ENCODE peak calls at places on chromosome 7, in five cellular contexts. I is uterus, B is endothelial cell of umbilical vein, D is right lobe of liver, W is gastrocnemius medialis. C is an unnamed sample.

GRCh38 chr7:99473315-99473596 is 566 bp downstream of the ZNF789 start:
- DNase-seq in W (no peak), I (no peak), D (no peak), B (peak), C (no peak)

GRCh38 chr7:151552352-151553028 is 32.8 kb upstream of the RHEB start:
- DNase-seq in B (no peak), D (peak), I (no peak), W (peak), C (no peak)

GRCh38 chr7:128740996-128741395 is 1.8 kb downstream of the CALU start:
- DNase-seq in B (peak), D (no peak), I (no peak), W (peak), C (no peak)

GRCh38 chr7:64947252-64948000 is 43.4 kb downstream of the ZNF117 start:
- DNase-seq in W (no peak), I (no peak), D (peak), B (no peak), C (peak)

GRCh38 chr7:135930565-135931423 is 46.4 kb downstream of the MTPN start:
- DNase-seq in B (no peak), W (no peak), I (no peak), D (no peak), C (no peak)

GRCh38 chr7:48924433-48924832 is at the start of gene CDC14C:
- DNase-seq in I (no peak), B (no peak), D (no peak), W (no peak), C (peak)

GRCh38 chr7:157073335-157073734 is 62.9 kb upstream of the MNX1 start:
- DNase-seq in B (no peak), I (no peak), D (no peak), W (no peak), C (no peak)

GRCh38 chr7:351256-351655 is 61.3 kb downstream of the FOXL3 start:
- DNase-seq in B (peak), D (no peak), W (no peak), I (no peak), C (no peak)

GRCh38 chr7:32378991-32379390 is 111.2 kb downstream of the LSM5 start:
- DNase-seq in B (no peak), W (no peak), I (no peak), D (no peak), C (no peak)

GRCh38 chr7:99794585-99795502 is 10.9 kb upstream of the CYP3A4 start:
- DNase-seq in B (no peak), I (no peak), D (no peak), W (no peak), C (no peak)

GRCh38 chr7:91784469-91784868 is 96.0 kb downstream of the MTERF1 start:
- DNase-seq in I (no peak), B (peak), D (no peak), W (no peak), C (no peak)

GRCh38 chr7:80876894-80877414 is 41.9 kb downstream of the SEMA3C start:
- DNase-seq in B (no peak), I (no peak), D (no peak), W (no peak), C (no peak)

GRCh38 chr7:108824840-108825540 is 255.3 kb downstream of the DNAJB9 start:
- DNase-seq in I (peak), D (no peak), B (peak), W (no peak), C (no peak)

GRCh38 chr7:43929529-43930457 is 3.6 kb downstream of the UBE2D4 start:
- DNase-seq in B (no peak), D (no peak), I (no peak), W (no peak), C (no peak)

GRCh38 chr7:99422091-99422624 is 13.4 kb downstream of the BUD31 start:
- DNase-seq in D (no peak), B (no peak), I (no peak), W (no peak), C (no peak)

GRCh38 chr7:130995252-130996081 is 261.5 kb upstream of the KLF14 start:
- DNase-seq in I (no peak), D (no peak), W (no peak), B (no peak), C (no peak)

GRCh38 chr7:130996841-130997231 is 262.8 kb upstream of the KLF14 start:
- DNase-seq in B (peak), W (no peak), D (no peak), I (no peak), C (peak)

GRCh38 chr7:130993671-130994365 is 259.8 kb upstream of the KLF14 start:
- DNase-seq in B (no peak), I (no peak), D (no peak), W (no peak), C (no peak)

GRCh38 chr7:130994378-130995115 is 260.5 kb upstream of the KLF14 start:
- DNase-seq in I (peak), D (peak), W (no peak), B (no peak), C (no peak)

GRCh38 chr7:130996205-130996840 is 262.3 kb upstream of the KLF14 start:
- DNase-seq in W (no peak), D (no peak), I (no peak), B (no peak), C (no peak)
- TF ChIP-seq CTCF in W (no peak), D (no peak), I (no peak), B (no peak), C (no peak)

GRCh38 chr7:65979583-65980477 is 2.2 kb downstream of the GUSB start:
- DNase-seq in D (no peak), I (no peak), B (no peak), W (no peak), C (no peak)

GRCh38 chr7:65983965-65984654 is 2.1 kb upstream of the GUSB start:
- DNase-seq in D (no peak), B (peak), I (no peak), W (no peak), C (no peak)

GRCh38 chr7:65978891-65979582 is 3.0 kb downstream of the GUSB start:
- DNase-seq in B (no peak), W (no peak), D (no peak), I (no peak), C (peak)

GRCh38 chr7:65980478-65981250 is 1.3 kb downstream of the GUSB start:
- DNase-seq in B (peak), I (no peak), D (peak), W (peak), C (no peak)

DNA sequence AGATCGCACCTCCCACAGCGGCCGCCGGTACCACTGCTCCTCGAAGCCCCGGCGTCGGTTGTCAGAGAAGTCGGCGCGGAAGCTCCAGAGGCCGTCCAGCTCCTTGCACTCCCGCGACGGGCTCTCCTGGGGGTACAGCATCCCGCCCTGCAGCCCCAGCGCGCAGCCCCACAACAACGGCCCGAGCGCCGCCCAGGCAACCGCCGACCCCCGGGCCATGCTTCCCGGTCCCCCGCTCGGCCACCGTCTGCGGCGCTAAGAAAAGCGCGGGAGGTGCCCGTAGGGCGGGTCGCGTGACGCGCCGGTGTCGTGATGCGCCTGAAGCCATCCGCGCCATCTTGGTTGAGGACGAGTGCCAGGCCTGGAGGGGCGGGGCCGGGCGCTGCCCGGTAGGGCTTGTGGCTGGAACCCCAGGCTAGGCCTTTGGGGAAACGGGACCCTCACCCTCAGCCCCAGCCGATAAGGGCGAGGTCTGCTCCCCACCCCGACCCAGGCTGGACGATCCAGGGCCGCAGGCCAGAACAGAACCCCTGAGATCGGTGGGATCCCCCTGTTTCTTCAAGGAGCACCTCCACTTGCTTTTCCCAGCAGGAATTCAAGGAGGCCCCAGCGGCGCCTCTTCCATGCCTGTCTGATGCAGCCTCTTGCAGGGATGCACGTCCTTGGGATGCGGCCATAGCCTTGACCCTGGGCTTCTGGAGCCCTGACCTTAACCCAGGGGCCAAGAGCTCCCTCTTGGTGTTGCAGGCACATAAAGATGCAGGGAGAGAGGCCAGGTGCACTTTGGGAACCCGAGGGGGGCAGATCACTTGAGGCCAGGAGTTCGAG is at the start of gene GUSB:
- DNase-seq in B (peak), I (peak), D (peak), W (peak), C (peak)
- TF ChIP-seq POLR2A in B (peak), I (peak), D (peak), W (peak), C (peak)

DNA sequence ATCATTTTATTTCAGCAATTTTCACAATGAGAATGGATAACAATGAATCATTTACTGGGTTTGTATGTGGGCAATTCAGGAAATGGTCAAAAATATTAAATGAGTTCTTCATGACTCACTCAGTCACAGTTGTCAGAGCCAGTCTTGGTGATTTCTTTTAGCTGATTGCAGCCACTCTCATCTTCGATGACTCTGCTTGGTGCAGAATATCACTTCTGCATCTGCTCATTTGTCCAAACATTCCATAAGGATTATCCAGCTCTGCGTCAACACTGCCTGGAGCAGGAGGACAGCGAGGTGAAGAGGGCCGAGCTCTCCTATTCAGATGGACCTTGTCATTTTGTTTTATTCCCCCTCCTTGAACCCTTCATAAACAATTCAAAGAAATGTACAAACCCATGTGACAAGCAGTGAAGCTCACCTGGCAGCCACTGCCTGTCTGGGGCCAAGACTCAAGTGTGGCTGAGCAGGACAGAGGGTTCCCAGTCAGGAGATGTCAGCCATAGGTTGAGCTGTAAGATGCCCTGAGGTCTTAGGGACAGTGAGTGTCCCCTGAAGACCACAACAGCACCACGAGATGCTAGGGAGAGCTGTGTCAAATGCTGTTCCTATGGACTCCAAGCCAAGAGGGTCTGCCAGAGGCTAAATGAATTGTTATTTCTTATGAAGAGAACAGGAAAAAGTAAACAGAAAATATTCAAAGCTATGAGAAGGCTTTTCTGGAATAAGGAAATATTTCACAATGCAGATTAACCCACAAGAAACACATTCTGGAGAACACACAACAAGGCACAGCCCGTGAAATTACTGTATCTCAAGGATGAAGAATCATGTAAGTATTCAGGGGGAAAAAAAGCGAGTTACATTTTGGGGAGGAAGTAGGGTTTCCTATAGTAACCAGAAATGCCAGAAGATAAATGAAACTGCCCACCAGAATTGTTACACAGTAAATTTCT is 33.1 kb upstream of the EGFR start:
- DNase-seq in I (no peak), D (no peak), W (no peak), B (no peak), C (no peak)
- H3K27ac ChIP-seq in I (no peak), D (no peak), W (no peak), B (no peak), C (no peak)

GRCh38 chr7:121510302-121510701 is 114.2 kb upstream of the FAM3C start:
- DNase-seq in D (no peak), B (no peak), W (no peak), I (no peak), C (no peak)
- TF ChIP-seq CTCF in D (no peak), B (no peak), W (no peak), I (no peak), C (no peak)

GRCh38 chr7:2844153-2845077 is at the start of gene GNA12:
- DNase-seq in I (peak), B (peak), D (peak), W (peak), C (peak)
- TF ChIP-seq POLR2A in I (peak), B (peak), D (peak), W (peak), C (no peak)

GRCh38 chr7:107113866-107114265 is 54.9 kb upstream of the HBP1 start:
- DNase-seq in B (no peak), I (no peak), D (no peak), W (no peak), C (no peak)
- H3K27ac ChIP-seq in B (no peak), I (no peak), D (no peak), W (no peak), C (no peak)

DNA sequence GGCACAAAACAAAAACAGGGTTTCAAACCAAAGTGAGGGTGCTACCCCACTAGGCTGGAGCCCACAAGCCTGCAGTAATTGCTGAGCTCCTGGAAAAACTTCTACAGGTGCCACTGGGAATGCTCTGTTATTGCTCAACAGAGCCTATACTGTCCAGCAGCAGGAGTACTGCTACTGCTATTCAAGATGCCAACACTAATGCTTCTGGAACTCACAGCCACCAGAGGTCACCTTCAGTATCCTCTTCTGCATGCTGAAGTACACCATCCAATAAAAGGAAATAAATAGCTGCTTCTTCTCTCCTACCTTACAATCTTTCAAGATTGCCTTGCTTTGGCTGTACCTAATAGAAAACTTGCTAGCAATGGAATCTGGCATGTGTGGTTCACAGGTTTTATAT is 222.0 kb downstream of the LRRN3 start:
- DNase-seq in B (no peak), D (no peak), I (no peak), W (no peak), C (no peak)
- TF ChIP-seq CTCF in B (no peak), D (no peak), I (no peak), W (no peak), C (no peak)

C was measured in upper lobe of left lung.